ENCODE peak calls at places on chromosomes 7 and 10, in seven cellular contexts. U is thyroid gland, J is retinal pigment epithelial cell, N is GM12865, K is OCI-LY7, O is natural killer cell, G is spleen. I is an unnamed sample.

GRCh38 chr10:101158101-101159058 is 27.3 kb downstream of the TLX1 start:
- DNase-seq in N (peak; percentile 58), O (no peak), G (no peak), U (no peak), K (no peak), J (no peak), I (no peak)

GRCh38 chr7:158556721-158557440 is 30.7 kb downstream of the PTPRN2 start:
- DNase-seq in K (no peak), O (no peak), J (no peak), U (no peak), N (no peak), G (no peak), I (no peak)

GRCh38 chr10:122164028-122164601 is 107.0 kb upstream of the BTBD16 start:
- DNase-seq in K (no peak), O (no peak), N (no peak), J (no peak), G (no peak), U (peak; percentile 95), I (peak; percentile 23)

GRCh38 chr7:128166603-128167315 is 74.3 kb upstream of the LEP start:
- DNase-seq in U (peak; percentile 9), O (no peak), K (no peak), N (no peak), J (no peak), G (no peak), I (peak; percentile 45)

GRCh38 chr7:131648491-131648890 is 92.1 kb upstream of the PODXL start:
- DNase-seq in O (no peak), G (peak; percentile 28), N (no peak), J (no peak), K (no peak), U (no peak), I (no peak)

GRCh38 chr7:25297231-25297630 is 68.9 kb upstream of the NPVF start:
- DNase-seq in N (no peak), K (no peak), J (no peak), U (no peak), O (no peak), G (no peak), I (no peak)

GRCh38 chr10:47400251-47400650 is 16.2 kb upstream of the ZNF488 start:
- DNase-seq in N (no peak), O (no peak), J (no peak), U (no peak), G (peak; percentile 22), K (no peak), I (no peak)

GRCh38 chr7:135100856-135101255 is 47.0 kb upstream of the TMEM140 start:
- DNase-seq in N (no peak), O (no peak), J (no peak), G (no peak), K (no peak), U (no peak), I (no peak)

GRCh38 chr10:71392292-71392691 is 4.4 kb upstream of the CDH23 start:
- DNase-seq in O (no peak), N (no peak), G (no peak), U (no peak), K (no peak), J (no peak), I (no peak)

GRCh38 chr7:40584667-40585433 is 450.0 kb downstream of the SUGCT start:
- DNase-seq in N (no peak), O (no peak), J (no peak), K (no peak), U (no peak), G (no peak), I (no peak)

GRCh38 chr7:137990251-137990901 is 11.5 kb downstream of the CREB3L2 start:
- DNase-seq in J (peak; percentile 93), K (no peak), O (no peak), N (no peak), U (no peak), G (no peak), I (no peak)

GRCh38 chr7:265998-266850 is 23.7 kb upstream of the FOXL3 start:
- DNase-seq in K (no peak), J (no peak), O (no peak), U (no peak), N (no peak), G (peak; percentile 57), I (no peak)

GRCh38 chr10:103979530-103979929 is 12.6 kb downstream of the SLK start:
- DNase-seq in U (no peak), O (no peak), G (no peak), J (no peak), K (no peak), N (no peak), I (no peak)

GRCh38 chr10:103985726-103986125 is 18.8 kb downstream of the SLK start:
- DNase-seq in N (no peak), O (no peak), J (no peak), U (no peak), K (no peak), G (no peak), I (no peak)

GRCh38 chr10:103980246-103980906 is 13.4 kb downstream of the SLK start:
- DNase-seq in O (no peak), N (no peak), K (no peak), U (no peak), G (no peak), J (no peak), I (no peak)

GRCh38 chr10:103983367-103983911 is 16.5 kb downstream of the SLK start:
- DNase-seq in K (peak; percentile 67), N (peak; percentile 73), G (no peak), U (no peak), J (no peak), O (no peak), I (no peak)

DNA sequence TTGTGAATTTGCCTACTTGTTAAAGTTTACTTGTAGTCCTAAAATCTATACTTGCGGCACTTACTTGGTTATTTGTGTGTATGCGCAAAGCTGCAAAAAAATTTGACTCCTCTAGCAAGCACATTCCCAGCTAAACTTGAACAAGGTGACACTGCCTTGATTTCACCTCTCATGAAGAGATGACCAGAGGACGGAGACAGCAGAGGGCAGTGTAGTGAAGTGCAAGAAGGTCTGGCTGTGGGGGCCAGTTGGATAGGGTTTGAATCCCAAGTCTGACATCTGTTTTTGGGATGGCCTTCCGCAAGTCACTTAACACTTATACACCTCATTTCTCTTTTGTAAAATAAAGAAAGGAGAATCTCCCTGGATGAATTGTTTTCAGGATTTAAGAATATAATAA is 15.7 kb downstream of the SLK start:
- DNase-seq in O (no peak), J (no peak), G (no peak), N (peak; percentile 15), K (peak; percentile 14), U (no peak), I (no peak)
- TF ChIP-seq CTCF in O (no peak), J (peak; percentile 25), G (no peak), N (no peak), K (peak; percentile 73), U (no peak), I (peak; percentile 31)

DNA sequence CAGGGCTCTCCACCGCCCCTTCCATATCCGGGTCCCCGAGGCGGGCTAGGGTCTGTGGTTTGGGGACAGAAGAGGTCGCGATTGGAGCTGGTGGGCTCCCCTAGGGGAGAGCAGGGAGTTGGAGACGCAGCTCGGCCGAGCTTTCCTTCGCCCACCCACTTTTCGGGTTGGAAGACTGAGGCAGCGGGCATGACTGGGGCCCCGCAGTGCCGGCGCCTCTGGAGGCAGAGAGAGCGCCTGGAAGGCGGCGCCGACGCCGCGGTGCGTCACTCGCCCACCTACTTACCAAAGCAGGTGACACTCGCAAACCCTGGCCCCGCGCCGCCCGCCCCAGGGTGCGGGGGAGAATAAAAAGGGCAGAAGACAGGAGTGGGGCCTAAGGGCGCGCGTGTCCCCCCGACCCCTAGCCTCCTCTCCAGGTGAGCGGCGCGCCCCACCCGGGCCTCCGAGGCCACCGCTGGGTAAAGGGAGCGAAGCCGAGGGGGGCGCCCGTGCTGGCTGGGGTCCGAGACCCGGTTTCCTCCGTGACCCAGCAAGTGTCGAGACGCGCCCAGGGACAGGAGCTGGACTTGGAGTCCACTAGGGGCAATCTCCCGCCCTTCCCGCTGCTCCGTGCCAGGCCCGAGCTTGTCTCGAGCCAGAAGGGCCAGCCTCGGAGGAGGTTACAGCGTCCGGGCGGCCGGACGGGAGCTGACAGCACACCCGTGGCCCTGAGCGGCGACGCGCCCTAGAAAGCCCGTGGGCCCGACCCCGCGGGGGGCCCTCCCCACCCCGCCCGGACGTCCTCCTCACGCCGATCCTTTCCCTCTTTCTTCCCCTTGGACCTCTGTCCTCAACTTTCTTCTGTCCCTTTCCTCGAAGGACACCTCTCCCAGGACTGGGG is 34.4 kb upstream of the GRID1 start:
- DNase-seq in K (peak; percentile 59), N (peak; percentile 70), U (peak; percentile 68), O (peak; percentile 33), G (peak; percentile 89), J (no peak), I (peak; percentile 37)
- TF ChIP-seq CTCF in K (peak; percentile 22), N (no peak), U (no peak), O (no peak), G (no peak), J (peak; percentile 28), I (peak; percentile 43)

GRCh38 chr7:14374336-14374735 is 384.9 kb upstream of the ETV1 start:
- DNase-seq in U (no peak), N (no peak), K (no peak), G (no peak), O (no peak), J (no peak), I (no peak)

GRCh38 chr7:14377646-14378266 is 388.3 kb upstream of the ETV1 start:
- DNase-seq in N (no peak), J (peak; percentile 19), K (no peak), G (no peak), U (no peak), O (no peak), I (no peak)

GRCh38 chr7:14380881-14381280 is 391.4 kb upstream of the ETV1 start:
- DNase-seq in N (no peak), J (no peak), K (no peak), G (no peak), O (no peak), U (no peak), I (no peak)

GRCh38 chr7:14376711-14377110 is 387.2 kb upstream of the ETV1 start:
- DNase-seq in O (no peak), J (no peak), U (no peak), K (no peak), N (no peak), G (no peak), I (no peak)

DNA sequence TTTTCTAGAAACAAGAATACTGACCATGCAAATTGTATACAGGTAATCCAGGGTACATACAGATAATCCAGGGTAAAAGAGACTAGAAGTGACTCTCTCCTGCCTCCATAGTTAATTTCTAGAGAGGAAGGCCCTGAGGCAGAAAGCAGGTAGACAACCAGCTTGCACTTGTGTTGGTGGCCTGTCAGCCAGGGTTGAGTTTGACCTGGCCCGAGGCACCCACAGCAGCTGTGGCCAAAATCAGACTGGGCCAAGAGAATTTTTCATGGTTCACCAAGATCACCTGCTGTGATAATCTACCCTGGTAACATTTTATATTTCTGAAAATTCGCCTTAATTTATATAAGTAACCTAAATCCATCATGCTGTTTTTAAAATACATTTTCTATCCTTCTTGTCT is 386.5 kb upstream of the ETV1 start:
- DNase-seq in K (no peak), O (no peak), N (no peak), G (no peak), U (no peak), J (no peak), I (no peak)
- TF ChIP-seq CTCF in K (no peak), O (no peak), N (no peak), G (no peak), U (no peak), J (no peak), I (no peak)

DNA sequence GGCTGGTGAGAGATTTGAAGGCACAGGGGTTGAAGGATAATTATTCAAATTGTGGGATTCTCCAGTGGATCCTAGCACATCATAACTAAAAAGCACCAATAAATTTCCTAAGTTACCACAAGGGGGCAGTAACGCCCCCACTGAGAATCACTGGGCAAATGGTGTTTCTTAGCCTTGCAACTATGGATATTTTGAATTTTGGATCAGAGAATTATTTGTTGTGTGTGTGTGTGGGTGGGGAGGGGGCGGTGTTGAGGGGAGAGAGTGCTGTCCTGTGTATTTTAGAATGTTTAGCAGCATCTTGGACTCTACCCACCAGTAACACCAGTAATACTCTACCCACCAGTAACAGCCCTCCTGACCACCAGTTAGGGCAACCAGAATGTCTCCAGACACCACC is 63.3 kb upstream of the PRKG1 start:
- DNase-seq in K (peak; percentile 47), N (peak; percentile 41), J (no peak), O (no peak), G (no peak), U (peak; percentile 4), I (no peak)
- TF ChIP-seq CTCF in K (peak; percentile 95), N (peak; percentile 63), J (peak; percentile 80), O (peak; percentile 70), G (peak; percentile 66), U (peak; percentile 71), I (peak; percentile 82)

I was measured in progenitor cell of endocrine pancreas.